ENCODE peak calls at places on chromosome 21, in five cellular contexts. B, T, V, O and K are unnamed samples. For H3K27me3, the result is how much of the 10 kb centered on the place peaks cover.

GRCh38 chr21:31136891-31137290 is 98.6 kb upstream of the KRTAP19-8 start:
- DNase-seq in O (peak), T (no peak), B (no peak), V (peak), K (peak)

GRCh38 chr21:44846485-44847260 is 26.8 kb downstream of the PTTG1IP start:
- DNase-seq in V (no peak), T (peak), O (peak), B (no peak), K (no peak)

GRCh38 chr21:28687571-28687970 is 305.1 kb downstream of the LTN1 start:
- DNase-seq in B (peak), O (no peak), T (no peak), V (no peak), K (no peak)

GRCh38 chr21:43323244-43324005 is 103.5 kb downstream of the SIK1 start:
- DNase-seq in T (no peak), O (no peak), V (no peak), B (no peak), K (no peak)

GRCh38 chr21:43645414-43645891 is 13.8 kb downstream of the HSF2BP start:
- DNase-seq in B (peak), V (peak), O (peak), T (peak), K (peak)

GRCh38 chr21:36767096-36767495 is 68.2 kb downstream of the SIM2 start:
- DNase-seq in O (no peak), V (no peak), T (no peak), B (no peak), K (no peak)

GRCh38 chr21:40056031-40056430 is 188.8 kb downstream of the PCP4 start:
- DNase-seq in T (no peak), O (no peak), V (no peak), B (no peak), K (no peak)

GRCh38 chr21:45267390-45267760 is 20.3 kb downstream of the POFUT2 start:
- DNase-seq in T (no peak), O (no peak), B (no peak), V (no peak), K (no peak)

GRCh38 chr21:44401386-44402160 is 48.2 kb downstream of the TRPM2 start:
- DNase-seq in V (no peak), O (no peak), B (no peak), T (no peak), K (no peak)

GRCh38 chr21:26965567-26966359 is 1.1 kb downstream of the ADAMTS5 start:
- DNase-seq in V (no peak), O (peak), B (peak), T (peak), K (no peak)

GRCh38 chr21:34157456-34158025 is 84.2 kb downstream of the MRPS6 start:
- DNase-seq in O (no peak), B (peak), V (no peak), T (no peak), K (no peak)

GRCh38 chr21:37005548-37006242 is 807 bp upstream of the RIPPLY3 start:
- DNase-seq in O (no peak), T (peak), V (no peak), B (no peak), K (no peak)

GRCh38 chr21:44965251-44966022 is 25.6 kb downstream of the SLX9 start:
- DNase-seq in B (no peak), T (no peak), V (peak), O (peak), K (no peak)

GRCh38 chr21:28943631-28944030 is 49.0 kb downstream of the LTN1 start:
- DNase-seq in O (peak), T (no peak), B (no peak), V (no peak), K (peak)

GRCh38 chr21:46551636-46552241 is 53.1 kb downstream of the S100B start:
- DNase-seq in T (no peak), B (no peak), V (no peak), O (no peak), K (no peak)

GRCh38 chr21:43189936-43190335 is 21.1 kb downstream of the CRYAA start:
- DNase-seq in T (no peak), B (no peak), O (no peak), V (no peak), K (no peak)

GRCh38 chr21:33025106-33025470 is 647 bp upstream of the OLIG2 start:
- DNase-seq in O (no peak), B (no peak), V (no peak), T (peak), K (no peak)
- H3K27me3 ChIP-seq in O (half or more), B (half or more), V (half or more), T (half or more), K (half or more)

DNA sequence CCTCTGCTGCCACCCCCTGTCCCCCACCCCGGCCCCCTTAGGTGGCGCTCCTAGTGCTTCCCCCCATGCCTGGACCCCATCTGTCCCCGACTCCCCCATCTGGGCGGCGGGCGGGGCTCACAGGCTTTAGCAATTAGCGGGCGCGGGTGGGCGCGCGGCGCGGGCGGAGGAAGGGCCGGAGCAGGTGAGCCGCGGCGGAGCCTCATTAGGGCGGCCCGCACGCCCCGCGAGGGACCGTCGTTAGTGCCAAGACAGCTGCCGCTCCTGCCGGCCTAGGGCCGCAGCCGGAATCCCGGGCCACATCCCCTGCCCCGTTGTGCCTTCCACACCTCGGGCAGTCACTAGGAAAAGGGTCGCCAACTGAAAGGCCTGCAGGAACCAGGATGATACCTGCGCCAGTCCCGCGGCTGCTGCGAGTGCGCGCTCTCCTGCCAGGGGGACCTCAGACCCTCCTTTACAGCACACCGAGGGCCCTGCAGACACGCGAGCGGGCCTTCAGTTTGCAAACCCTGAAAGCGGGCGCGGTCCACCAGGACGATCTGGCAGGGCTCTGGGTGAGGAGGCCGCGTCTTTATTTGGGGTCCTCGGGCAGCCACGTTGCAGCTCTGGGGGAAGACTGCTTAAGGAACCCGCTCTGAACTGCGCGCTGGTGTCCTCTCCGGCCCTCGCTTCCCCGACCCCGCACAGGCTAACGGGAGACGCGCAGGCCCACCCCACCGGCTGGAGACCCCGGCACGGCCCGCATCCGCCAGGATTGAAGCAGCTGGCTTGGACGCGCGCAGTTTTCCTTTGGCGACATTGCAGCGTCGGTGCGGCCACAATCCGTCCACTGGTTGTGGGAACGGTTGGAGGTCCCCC is 7.6 kb downstream of the OLIG2 start:
- DNase-seq in O (no peak), T (peak), B (no peak), V (no peak), K (no peak)
- TF ChIP-seq EZH2 in O (peak), T (peak), B (peak), V (peak), K (peak)

GRCh38 chr21:38945536-38946245 is 140.0 kb downstream of the ETS2 start:
- DNase-seq in B (no peak), T (peak), O (no peak), V (peak), K (no peak)
- H2AFZ ChIP-seq in B (no peak), T (no peak), O (no peak), V (no peak), K (no peak)

GRCh38 chr21:42041711-42042110 is 29.4 kb upstream of the UMODL1 start:
- DNase-seq in B (no peak), O (no peak), V (no peak), T (no peak), K (no peak)

GRCh38 chr21:42043201-42043895 is 27.8 kb upstream of the UMODL1 start:
- DNase-seq in V (no peak), O (no peak), T (no peak), B (no peak), K (no peak)

GRCh38 chr21:42041246-42041645 is 29.9 kb upstream of the UMODL1 start:
- DNase-seq in B (no peak), O (no peak), T (no peak), V (no peak), K (no peak)

GRCh38 chr21:42043961-42044360 is 27.2 kb upstream of the UMODL1 start:
- DNase-seq in O (no peak), T (no peak), V (no peak), B (no peak), K (no peak)

DNA sequence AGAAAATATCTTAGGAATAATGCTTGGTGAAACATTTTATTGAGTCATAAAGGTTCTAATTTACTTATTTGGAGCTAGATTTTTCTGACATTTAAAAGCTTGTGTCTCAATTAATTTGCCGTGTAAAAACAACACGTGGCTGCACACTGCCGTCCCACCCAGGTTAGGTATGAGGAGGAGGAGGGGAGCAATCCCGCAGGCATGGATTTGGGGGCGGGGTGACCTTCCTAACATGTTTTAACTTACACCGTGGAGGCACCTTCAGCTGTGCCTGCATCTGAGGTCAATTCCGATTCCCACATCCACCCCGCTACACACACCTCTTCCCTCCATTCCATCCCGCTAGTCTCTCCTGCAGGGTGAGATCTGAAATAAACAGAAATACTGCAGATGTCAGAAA is 28.5 kb upstream of the UMODL1 start:
- DNase-seq in B (no peak), T (no peak), O (no peak), V (no peak), K (no peak)
- H3K27me3 ChIP-seq in B (under half), T (under half), O (under half), V (under half), K (under half)

GRCh38 chr21:22670148-22670547 is 1671.9 kb downstream of the NCAM2 start:
- DNase-seq in V (no peak), T (no peak), O (no peak), B (no peak), K (no peak)
- TF ChIP-seq EZH2 in V (no peak), T (no peak), O (no peak), B (no peak), K (no peak)